ENCODE peak calls at places on chromosome 19, in nine cellular contexts. One of them, this sample, is unnamed.

GRCh38 chr19:4390017-4390861 is 10.1 kb downstream of the SH3GL1 start:
- DNase-seq in mucosa of descending colon: no peak
- DNase-seq in HT-29: no peak
- DNase-seq in stimulated activated CD8-positive, alpha-beta memory T cell treated with anti-CD3 and anti-CD28 coated beads, Interleukin-2, amount 100 ng/mL, for 1 hour: no peak
- DNase-seq in EL: peak; percentile 28
- DNase-seq in ACHN: no peak
- DNase-seq in GM13977: no peak
- DNase-seq in activated T-helper 9 cell treated with anti-CD3 and anti-CD28 coated beads, Interleukin-2, amount 50 U/mL, for 16 hours: no peak
- DNase-seq in trophoblast cell: peak; percentile 21
- DNase-seq in this sample: no peak

GRCh38 chr19:38674388-38675133 is 27.1 kb downstream of the ACTN4 start:
- DNase-seq in trophoblast cell: peak; percentile 94
- DNase-seq in GM13977: no peak
- DNase-seq in EL: no peak
- DNase-seq in activated T-helper 9 cell treated with anti-CD3 and anti-CD28 coated beads, Interleukin-2, amount 50 U/mL, for 16 hours: no peak
- DNase-seq in mucosa of descending colon: no peak
- DNase-seq in stimulated activated CD8-positive, alpha-beta memory T cell treated with anti-CD3 and anti-CD28 coated beads, Interleukin-2, amount 100 ng/mL, for 1 hour: no peak
- DNase-seq in HT-29: no peak
- DNase-seq in ACHN: no peak
- DNase-seq in this sample: no peak

GRCh38 chr19:1874554-1875185 is 10.6 kb downstream of the ABHD17A start:
- DNase-seq in mucosa of descending colon: no peak
- DNase-seq in activated T-helper 9 cell treated with anti-CD3 and anti-CD28 coated beads, Interleukin-2, amount 50 U/mL, for 16 hours: no peak
- DNase-seq in GM13977: no peak
- DNase-seq in trophoblast cell: no peak
- DNase-seq in stimulated activated CD8-positive, alpha-beta memory T cell treated with anti-CD3 and anti-CD28 coated beads, Interleukin-2, amount 100 ng/mL, for 1 hour: no peak
- DNase-seq in HT-29: no peak
- DNase-seq in ACHN: no peak
- DNase-seq in EL: peak; percentile 35
- DNase-seq in this sample: no peak

GRCh38 chr19:50893047-50893737 is 18.0 kb downstream of the KLK4 start:
- DNase-seq in activated T-helper 9 cell treated with anti-CD3 and anti-CD28 coated beads, Interleukin-2, amount 50 U/mL, for 16 hours: no peak
- DNase-seq in stimulated activated CD8-positive, alpha-beta memory T cell treated with anti-CD3 and anti-CD28 coated beads, Interleukin-2, amount 100 ng/mL, for 1 hour: no peak
- DNase-seq in EL: no peak
- DNase-seq in GM13977: no peak
- DNase-seq in HT-29: no peak
- DNase-seq in ACHN: no peak
- DNase-seq in mucosa of descending colon: no peak
- DNase-seq in trophoblast cell: peak; percentile 2
- DNase-seq in this sample: no peak

GRCh38 chr19:17358395-17358794 is 18.7 kb downstream of the PLVAP start:
- DNase-seq in EL: peak; percentile 24
- DNase-seq in trophoblast cell: no peak
- DNase-seq in GM13977: no peak
- DNase-seq in stimulated activated CD8-positive, alpha-beta memory T cell treated with anti-CD3 and anti-CD28 coated beads, Interleukin-2, amount 100 ng/mL, for 1 hour: no peak
- DNase-seq in ACHN: no peak
- DNase-seq in HT-29: no peak
- DNase-seq in mucosa of descending colon: no peak
- DNase-seq in activated T-helper 9 cell treated with anti-CD3 and anti-CD28 coated beads, Interleukin-2, amount 50 U/mL, for 16 hours: no peak
- DNase-seq in this sample: no peak

GRCh38 chr19:43636121-43636683 is 3.4 kb downstream of the CADM4 start:
- DNase-seq in GM13977: no peak
- DNase-seq in EL: peak; percentile 66
- DNase-seq in ACHN: no peak
- DNase-seq in activated T-helper 9 cell treated with anti-CD3 and anti-CD28 coated beads, Interleukin-2, amount 50 U/mL, for 16 hours: no peak
- DNase-seq in trophoblast cell: no peak
- DNase-seq in stimulated activated CD8-positive, alpha-beta memory T cell treated with anti-CD3 and anti-CD28 coated beads, Interleukin-2, amount 100 ng/mL, for 1 hour: no peak
- DNase-seq in HT-29: no peak
- DNase-seq in mucosa of descending colon: no peak
- DNase-seq in this sample: no peak

GRCh38 chr19:3336680-3337523 is 29.5 kb upstream of the NFIC start:
- DNase-seq in EL: peak; percentile 42
- DNase-seq in GM13977: no peak
- DNase-seq in trophoblast cell: no peak
- DNase-seq in ACHN: peak; percentile 91
- DNase-seq in HT-29: no peak
- DNase-seq in stimulated activated CD8-positive, alpha-beta memory T cell treated with anti-CD3 and anti-CD28 coated beads, Interleukin-2, amount 100 ng/mL, for 1 hour: no peak
- DNase-seq in mucosa of descending colon: peak; percentile 93
- DNase-seq in activated T-helper 9 cell treated with anti-CD3 and anti-CD28 coated beads, Interleukin-2, amount 50 U/mL, for 16 hours: no peak
- DNase-seq in this sample: peak; percentile 91

GRCh38 chr19:45767410-45767880 is 1.6 kb downstream of the SIX5 start:
- DNase-seq in GM13977: no peak
- DNase-seq in ACHN: peak; percentile 54
- DNase-seq in EL: peak; percentile 86
- DNase-seq in HT-29: peak; percentile 66
- DNase-seq in activated T-helper 9 cell treated with anti-CD3 and anti-CD28 coated beads, Interleukin-2, amount 50 U/mL, for 16 hours: no peak
- DNase-seq in mucosa of descending colon: peak; percentile 82
- DNase-seq in stimulated activated CD8-positive, alpha-beta memory T cell treated with anti-CD3 and anti-CD28 coated beads, Interleukin-2, amount 100 ng/mL, for 1 hour: no peak
- DNase-seq in trophoblast cell: peak; percentile 74
- DNase-seq in this sample: peak; percentile 68

GRCh38 chr19:14370169-14370998 is 10.9 kb upstream of the ADGRE5 start:
- DNase-seq in HT-29: no peak
- DNase-seq in trophoblast cell: no peak
- DNase-seq in ACHN: no peak
- DNase-seq in mucosa of descending colon: no peak
- DNase-seq in EL: no peak
- DNase-seq in activated T-helper 9 cell treated with anti-CD3 and anti-CD28 coated beads, Interleukin-2, amount 50 U/mL, for 16 hours: peak; percentile 46
- DNase-seq in stimulated activated CD8-positive, alpha-beta memory T cell treated with anti-CD3 and anti-CD28 coated beads, Interleukin-2, amount 100 ng/mL, for 1 hour: no peak
- DNase-seq in GM13977: peak; percentile 28
- DNase-seq in this sample: peak; percentile 83

GRCh38 chr19:40253611-40254092 is 27.2 kb upstream of the CCNP start:
- DNase-seq in mucosa of descending colon: no peak
- DNase-seq in EL: no peak
- DNase-seq in stimulated activated CD8-positive, alpha-beta memory T cell treated with anti-CD3 and anti-CD28 coated beads, Interleukin-2, amount 100 ng/mL, for 1 hour: no peak
- DNase-seq in HT-29: no peak
- DNase-seq in trophoblast cell: no peak
- DNase-seq in activated T-helper 9 cell treated with anti-CD3 and anti-CD28 coated beads, Interleukin-2, amount 50 U/mL, for 16 hours: no peak
- DNase-seq in GM13977: no peak
- DNase-seq in ACHN: no peak
- DNase-seq in this sample: no peak

GRCh38 chr19:23823952-23824389 is 65.3 kb upstream of the ZNF681 start:
- DNase-seq in trophoblast cell: peak; percentile 36
- DNase-seq in activated T-helper 9 cell treated with anti-CD3 and anti-CD28 coated beads, Interleukin-2, amount 50 U/mL, for 16 hours: no peak
- DNase-seq in GM13977: no peak
- DNase-seq in mucosa of descending colon: peak; percentile 48
- DNase-seq in stimulated activated CD8-positive, alpha-beta memory T cell treated with anti-CD3 and anti-CD28 coated beads, Interleukin-2, amount 100 ng/mL, for 1 hour: no peak
- DNase-seq in EL: peak; percentile 19
- DNase-seq in ACHN: peak; percentile 4
- DNase-seq in HT-29: no peak
- DNase-seq in this sample: no peak